ENCODE peak calls at places on chromosomes 16 and 17, in four cellular contexts. F is GM04504; P is HT-29; Z is CD8-positive, alpha-beta memory T cell. N is an unnamed sample.

GRCh38 chr17:58200024-58200633 is 7.6 kb downstream of the EPX start:
- DNase-seq in F (peak; percentile 17), P (peak; percentile 69), Z (peak; percentile 29), N (peak; percentile 32)

GRCh38 chr17:68592667-68593330 is 8.4 kb downstream of the FAM20A start:
- DNase-seq in F (no peak), P (no peak), Z (no peak), N (no peak)

GRCh38 chr16:85205747-85206471 is 93.6 kb upstream of the CIBAR2 start:
- DNase-seq in F (no peak), P (no peak), Z (no peak), N (no peak)

GRCh38 chr16:68401871-68402747 is 46.2 kb downstream of the SMPD3 start:
- DNase-seq in F (peak; percentile 49), P (no peak), Z (no peak), N (no peak)

GRCh38 chr16:89322381-89323119 is 105.0 kb downstream of the ZNF778 start:
- DNase-seq in F (peak; percentile 68), P (peak; percentile 51), Z (no peak), N (no peak)

GRCh38 chr17:15510361-15510760 is 42.9 kb upstream of the CDRT4 start:
- DNase-seq in F (peak; percentile 63), P (peak; percentile 1), Z (no peak), N (no peak)

GRCh38 chr16:15961060-15961511 is 11.7 kb downstream of the ABCC1 start:
- DNase-seq in F (no peak), P (no peak), Z (peak; percentile 90), N (peak; percentile 94)

GRCh38 chr17:27995554-27995953 is 46.9 kb upstream of the NLK start:
- DNase-seq in F (no peak), P (no peak), Z (no peak), N (no peak)

GRCh38 chr16:86946396-86946795 is 368.0 kb downstream of the FOXL1 start:
- DNase-seq in F (no peak), P (no peak), Z (no peak), N (no peak)

GRCh38 chr16:85359147-85359822 is 247.0 kb upstream of the CIBAR2 start:
- DNase-seq in F (no peak), P (peak; percentile 39), Z (no peak), N (no peak)